ENCODE peak calls at places on chromosome 16, in seven cellular contexts. Q is mesendoderm, U is IMR-90, S is mesenchymal stem cell, G is H1, M is H9, A is trophoblast cell. I is an unnamed sample.

GRCh38 chr16:56990407-56991286 is 1.3 kb downstream of the NLRC5 start:
- DNase-seq in Q (no peak), U (no peak), S (no peak), G (no peak), M (no peak), A (no peak), I (no peak)

GRCh38 chr16:75088226-75088625 is 28.4 kb downstream of the LDHD start:
- DNase-seq in Q (no peak), U (no peak), S (no peak), G (no peak), M (no peak), A (no peak), I (no peak)

GRCh38 chr16:79430129-79430789 is 170.3 kb downstream of the MAF start:
- DNase-seq in Q (no peak), U (no peak), S (no peak), G (no peak), M (no peak), A (no peak), I (no peak)

GRCh38 chr16:75254359-75254837 is 3.0 kb upstream of the BCAR1 start:
- DNase-seq in Q (peak), U (peak), S (peak), G (no peak), M (peak), A (peak), I (no peak)

GRCh38 chr16:80023865-80024264 is 423.3 kb upstream of the MAF start:
- DNase-seq in Q (no peak), U (peak), S (peak), G (no peak), M (no peak), A (peak), I (no peak)

GRCh38 chr16:84045818-84046470 is 3.3 kb upstream of the SLC38A8 start:
- DNase-seq in Q (no peak), U (no peak), S (no peak), G (no peak), M (no peak), A (no peak), I (no peak)

GRCh38 chr16:72122916-72123315 is 29.3 kb downstream of the DHX38 start:
- DNase-seq in Q (no peak), U (no peak), S (no peak), G (no peak), M (no peak), A (no peak), I (no peak)

GRCh38 chr16:30659507-30660423 is 1.5 kb downstream of the FBRS start:
- DNase-seq in Q (peak), U (no peak), S (peak), G (no peak), M (no peak), A (peak), I (no peak)

GRCh38 chr16:46627746-46628145 is 6.6 kb upstream of the SHCBP1 start:
- DNase-seq in Q (peak), U (peak), S (no peak), G (no peak), M (no peak), A (peak), I (no peak)

GRCh38 chr16:29738514-29738913 is 7.3 kb downstream of the C16orf54 start:
- DNase-seq in Q (no peak), U (no peak), S (no peak), G (no peak), M (no peak), A (no peak), I (no peak)

GRCh38 chr16:49120631-49121030 is 161.0 kb downstream of the CBLN1 start:
- DNase-seq in Q (peak), U (no peak), S (no peak), G (no peak), M (no peak), A (no peak), I (no peak)

GRCh38 chr16:49121636-49122035 is 160.0 kb downstream of the CBLN1 start:
- DNase-seq in Q (no peak), U (no peak), S (no peak), G (no peak), M (no peak), A (peak), I (no peak)

GRCh38 chr16:49115956-49116355 is 165.7 kb downstream of the CBLN1 start:
- DNase-seq in Q (no peak), U (no peak), S (no peak), G (no peak), M (no peak), A (no peak), I (no peak)

GRCh38 chr16:49112754-49113153 is 168.9 kb downstream of the CBLN1 start:
- DNase-seq in Q (no peak), U (no peak), S (no peak), G (no peak), M (no peak), A (no peak), I (no peak)

DNA sequence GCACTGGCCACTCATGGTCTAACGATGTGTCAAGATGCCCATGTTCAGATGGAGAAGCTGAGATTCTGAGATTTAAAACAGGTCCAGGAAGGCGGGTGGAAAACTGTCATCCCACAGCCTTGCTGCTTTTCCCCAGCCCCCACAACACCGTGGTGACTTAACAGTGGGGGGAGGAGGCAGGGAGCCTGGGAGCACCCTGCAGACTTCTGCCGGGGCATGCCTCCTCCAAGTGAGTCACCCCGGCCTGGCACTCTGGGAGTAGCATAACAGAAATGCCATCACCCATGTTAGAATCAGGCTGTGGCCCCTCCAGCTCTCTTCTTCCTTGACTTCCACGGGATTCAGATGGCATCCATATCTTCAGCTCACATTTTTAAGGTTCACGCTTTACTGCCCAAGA is 164.8 kb downstream of the CBLN1 start:
- DNase-seq in Q (peak), U (no peak), S (no peak), G (no peak), M (no peak), A (no peak), I (no peak)
- H3K4ac ChIP-seq in Q (no peak), U (no peak), S (no peak), G (no peak), M (no peak), A (no peak), I (no peak)

GRCh38 chr16:88370365-88370764 is 12.4 kb upstream of the ZNF469 start:
- DNase-seq in Q (no peak), U (no peak), S (no peak), G (no peak), M (no peak), A (no peak), I (no peak)

GRCh38 chr16:88374736-88375135 is 8.0 kb upstream of the ZNF469 start:
- DNase-seq in Q (no peak), U (no peak), S (no peak), G (no peak), M (no peak), A (no peak), I (no peak)

GRCh38 chr16:88373927-88374492 is 8.7 kb upstream of the ZNF469 start:
- DNase-seq in Q (no peak), U (no peak), S (no peak), G (no peak), M (no peak), A (no peak), I (no peak)

GRCh38 chr16:88373211-88373610 is 9.5 kb upstream of the ZNF469 start:
- DNase-seq in Q (no peak), U (no peak), S (no peak), G (no peak), M (no peak), A (no peak), I (no peak)

DNA sequence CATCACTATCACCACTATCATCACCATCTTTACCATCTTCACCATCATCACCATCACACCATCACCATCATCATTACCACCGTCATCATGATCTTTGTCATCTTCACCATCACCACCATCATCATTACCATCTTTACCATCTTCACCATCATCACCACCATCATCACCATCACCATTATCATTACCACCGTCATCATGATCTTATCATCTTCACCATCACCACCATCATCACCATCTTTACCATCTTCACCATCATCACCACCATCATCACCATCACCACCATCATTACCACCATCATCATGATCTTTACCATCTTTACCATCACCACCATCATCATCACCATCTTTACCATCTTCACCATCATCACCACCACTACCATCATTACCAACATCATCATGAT is 10.2 kb upstream of the ZNF469 start:
- DNase-seq in Q (no peak), U (no peak), S (no peak), G (no peak), M (no peak), A (no peak), I (no peak)
- H3K4ac ChIP-seq in Q (no peak), U (no peak), S (no peak), G (no peak), M (no peak), A (no peak), I (no peak)

GRCh38 chr16:51242281-51242994 is 91.4 kb upstream of the SALL1 start:
- DNase-seq in Q (no peak), U (no peak), S (no peak), G (no peak), M (no peak), A (no peak), I (no peak)
- H3K4ac ChIP-seq in Q (no peak), U (no peak), S (no peak), G (no peak), M (no peak), A (no peak), I (no peak)

GRCh38 chr16:3076577-3076976 is 11.1 kb downstream of the IL32 start:
- DNase-seq in Q (no peak), U (no peak), S (no peak), G (no peak), M (no peak), A (no peak), I (no peak)
- H3K4ac ChIP-seq in Q (no peak), U (no peak), S (no peak), G (no peak), M (no peak), A (no peak), I (no peak)

I was measured in neuronal stem cell.